ENCODE peak calls at places on chromosome 2, in ten cellular contexts. T is tibial nerve; Q is NCI-H446 treated with DMSO at 0.1 percent for 48 hours; F is left cardiac atrium; W is esophagus squamous epithelium; S is stimulated activated CD8-positive, alpha-beta memory T cell treated with anti-CD3 and anti-CD28 coated beads, Interleukin-4, amount 100 ng/mL, for 4 hours; H is retinal pigment epithelial cell; Z is heart right ventricle; C is foreskin keratinocyte; R is 8988T. D is an unnamed sample.

GRCh38 chr2:10460366-10460796 is 12.3 kb upstream of the ODC1 start:
- DNase-seq in T (no peak), Q (no peak), F (no peak), W (no peak), S (no peak), H (no peak), Z (no peak), C (no peak), R (no peak), D (no peak)

GRCh38 chr2:75632091-75632704 is 14.4 kb upstream of the MRPL19 start:
- DNase-seq in T (no peak), Q (no peak), F (no peak), W (no peak), S (no peak), H (no peak), Z (no peak), C (no peak), R (no peak), D (no peak)

GRCh38 chr2:102337481-102338386 is 17.9 kb upstream of the IL18R1 start:
- DNase-seq in T (no peak), Q (no peak), F (no peak), W (no peak), S (no peak), H (no peak), Z (no peak), C (peak; percentile 52), R (no peak), D (no peak)

GRCh38 chr2:20370191-20370590 is 19.5 kb upstream of the PUM2 start:
- DNase-seq in T (no peak), Q (no peak), F (no peak), W (no peak), S (no peak), H (no peak), Z (no peak), C (peak; percentile 100), R (no peak), D (no peak)

GRCh38 chr2:239559417-239560261 is 158.8 kb upstream of the HDAC4 start:
- DNase-seq in T (no peak), Q (no peak), F (no peak), W (no peak), S (no peak), H (no peak), Z (no peak), C (no peak), R (no peak), D (no peak)

GRCh38 chr2:223005496-223005895 is 46.5 kb upstream of the KCNE4 start:
- DNase-seq in T (no peak), Q (no peak), F (no peak), W (no peak), S (no peak), H (no peak), Z (no peak), C (peak; percentile 10), R (no peak), D (no peak)

GRCh38 chr2:37471104-37471503 is 126.7 kb downstream of the QPCT start:
- DNase-seq in T (no peak), Q (no peak), F (no peak), W (no peak), S (no peak), H (no peak), Z (no peak), C (no peak), R (no peak), D (no peak)

GRCh38 chr2:53130441-53130943 is 637.1 kb upstream of the CHAC2 start:
- DNase-seq in T (no peak), Q (no peak), F (no peak), W (no peak), S (no peak), H (peak; percentile 28), Z (no peak), C (peak; percentile 63), R (no peak), D (no peak)

GRCh38 chr2:173962036-173962435 is 3.1 kb downstream of the SP3 start:
- DNase-seq in T (no peak), Q (no peak), F (no peak), W (no peak), S (no peak), H (no peak), Z (no peak), C (no peak), R (no peak), D (no peak)

GRCh38 chr2:98484652-98485452 is 40.2 kb downstream of the INPP4A start:
- DNase-seq in T (no peak), Q (no peak), F (no peak), W (no peak), S (no peak), H (no peak), Z (no peak), C (no peak), R (no peak), D (no peak)

GRCh38 chr2:105868060-105868459 is 123.3 kb downstream of the NCK2 start:
- DNase-seq in T (no peak), Q (no peak), F (no peak), W (no peak), S (no peak), H (no peak), Z (no peak), C (no peak), R (no peak), D (no peak)

GRCh38 chr2:74585406-74586182 is 31.1 kb downstream of the DOK1 start:
- DNase-seq in T (peak; percentile 21), Q (no peak), F (peak; percentile 28), W (no peak), S (no peak), H (no peak), Z (peak; percentile 38), C (no peak), R (no peak), D (peak; percentile 57)

GRCh38 chr2:104429978-104430740 is 423.8 kb upstream of the POU3F3 start:
- DNase-seq in T (no peak), Q (no peak), F (no peak), W (no peak), S (no peak), H (no peak), Z (no peak), C (no peak), R (no peak), D (no peak)